ENCODE peak calls at places on chromosomes 16 and 17, in nine cellular contexts. R, M, Y, W, A, D, E, B and P are unnamed samples.

GRCh38 chr16:80107900-80108299 is 432.9 kb upstream of the DYNLRB2 start:
- DNase-seq in R (no peak), M (no peak), Y (peak; percentile 8), W (no peak), A (no peak), D (no peak), E (no peak), B (no peak), P (no peak)

GRCh38 chr17:68148936-68149335 is 98.9 kb upstream of the AMZ2 start:
- DNase-seq in R (no peak), M (no peak), Y (no peak), W (no peak), A (no peak), D (no peak), E (no peak), B (no peak), P (no peak)

GRCh38 chr16:81511371-81511770 is 66.8 kb downstream of the CMIP start:
- DNase-seq in R (no peak), M (no peak), Y (peak; percentile 88), W (no peak), A (no peak), D (no peak), E (no peak), B (no peak), P (no peak)

GRCh38 chr16:2224183-2224486 is 744 bp downstream of the E4F1 start:
- DNase-seq in R (no peak), M (no peak), Y (no peak), W (no peak), A (no peak), D (no peak), E (no peak), B (no peak), P (no peak)

GRCh38 chr16:30956601-30957455 is 726 bp upstream of the SETD1A start:
- DNase-seq in R (peak; percentile 91), M (peak; percentile 61), Y (peak; percentile 87), W (peak; percentile 91), A (no peak), D (peak; percentile 93), E (peak; percentile 81), B (peak; percentile 84), P (peak; percentile 85)

GRCh38 chr16:17887963-17888362 is 417.2 kb upstream of the XYLT1 start:
- DNase-seq in R (no peak), M (no peak), Y (peak; percentile 2), W (no peak), A (no peak), D (no peak), E (no peak), B (no peak), P (no peak)

GRCh38 chr17:64202683-64203430 is 60.2 kb downstream of the TEX2 start:
- DNase-seq in R (peak; percentile 92), M (no peak), Y (peak; percentile 87), W (peak; percentile 59), A (no peak), D (no peak), E (no peak), B (peak; percentile 83), P (no peak)

GRCh38 chr17:27633312-27634025 is 2.5 kb downstream of the LGALS9 start:
- DNase-seq in R (no peak), M (no peak), Y (no peak), W (no peak), A (no peak), D (no peak), E (no peak), B (peak; percentile 3), P (no peak)

GRCh38 chr16:56847173-56847948 is 17.6 kb upstream of the SLC12A3 start:
- DNase-seq in R (no peak), M (no peak), Y (peak; percentile 25), W (no peak), A (no peak), D (no peak), E (no peak), B (peak; percentile 29), P (no peak)

GRCh38 chr17:27419156-27419555 is 37.1 kb upstream of the KSR1 start:
- DNase-seq in R (no peak), M (no peak), Y (no peak), W (no peak), A (no peak), D (no peak), E (no peak), B (no peak), P (no peak)

GRCh38 chr17:27800522-27800921 is at the start of gene NOS2:
- DNase-seq in R (no peak), M (no peak), Y (no peak), W (no peak), A (no peak), D (no peak), E (no peak), B (no peak), P (no peak)

GRCh38 chr16:58516768-58517107 is 1.4 kb downstream of the SETD6 start:
- DNase-seq in R (no peak), M (no peak), Y (no peak), W (no peak), A (no peak), D (no peak), E (no peak), B (no peak), P (no peak)

GRCh38 chr16:3642397-3643094 is 11.9 kb upstream of the DNASE1 start:
- DNase-seq in R (no peak), M (no peak), Y (peak; percentile 23), W (peak; percentile 3), A (no peak), D (no peak), E (peak; percentile 45), B (no peak), P (no peak)

GRCh38 chr17:42673266-42673884 is 3.4 kb downstream of the PLEKHH3 start:
- DNase-seq in R (no peak), M (no peak), Y (no peak), W (no peak), A (no peak), D (no peak), E (no peak), B (no peak), P (no peak)

GRCh38 chr17:82235775-82236141 is 6.9 kb downstream of the SLC16A3 start:
- DNase-seq in R (no peak), M (no peak), Y (no peak), W (no peak), A (no peak), D (no peak), E (no peak), B (no peak), P (no peak)

GRCh38 chr16:12462690-12463646 is 340.7 kb downstream of the CPPED1 start:
- DNase-seq in R (no peak), M (no peak), Y (peak; percentile 41), W (no peak), A (no peak), D (no peak), E (no peak), B (no peak), P (no peak)

GRCh38 chr17:78391843-78392242 is 13.4 kb downstream of the PGS1 start:
- DNase-seq in R (peak; percentile 57), M (no peak), Y (peak; percentile 88), W (no peak), A (no peak), D (no peak), E (no peak), B (no peak), P (no peak)